ENCODE peak calls at places on chromosomes 13 and 19, in five cellular contexts. T, Z, Y, B and C are unnamed samples. For H3K27me3, the result is how much of the 10 kb centered on the place peaks cover.

GRCh38 chr19:55695511-55696290 is 20.7 kb downstream of the EPN1 start:
- DNase-seq in T (no peak), Z (no peak), Y (no peak), B (no peak), C (no peak)

GRCh38 chr13:94065741-94066140 is 413.7 kb downstream of the DCT start:
- DNase-seq in T (no peak), Z (no peak), Y (no peak), B (no peak), C (peak)

GRCh38 chr19:29485293-29485692 is 40.5 kb upstream of the VSTM2B start:
- DNase-seq in T (no peak), Z (no peak), Y (no peak), B (no peak), C (no peak)

GRCh38 chr19:27796073-27796472 is 1416.9 kb downstream of the UQCRFS1 start:
- DNase-seq in T (no peak), Z (no peak), Y (no peak), B (no peak), C (no peak)

GRCh38 chr13:113811081-113811928 is 52.3 kb downstream of the TMEM255B start:
- DNase-seq in T (no peak), Z (no peak), Y (no peak), B (no peak), C (no peak)

GRCh38 chr19:55118401-55118991 is 1.1 kb upstream of the PPP1R12C start:
- DNase-seq in T (peak), Z (no peak), Y (peak), B (no peak), C (no peak)

GRCh38 chr19:43777163-43777700 is 3.5 kb downstream of the KCNN4 start:
- DNase-seq in T (peak), Z (no peak), Y (peak), B (no peak), C (peak)

GRCh38 chr19:1247747-1248453 is 483 bp upstream of the MIDN start:
- DNase-seq in T (no peak), Z (peak), Y (peak), B (no peak), C (peak)

GRCh38 chr19:39352549-39353285 is 10.5 kb downstream of the SAMD4B start:
- DNase-seq in T (no peak), Z (no peak), Y (no peak), B (no peak), C (no peak)

GRCh38 chr19:15299568-15300409 is 32.5 kb downstream of the BRD4 start:
- DNase-seq in T (no peak), Z (no peak), Y (no peak), B (no peak), C (no peak)

GRCh38 chr13:43374621-43375020 is 351.2 kb downstream of the DNAJC15 start:
- DNase-seq in T (no peak), Z (no peak), Y (peak), B (no peak), C (no peak)

GRCh38 chr19:45816236-45817009 is 1.3 kb upstream of the RSPH6A start:
- DNase-seq in T (no peak), Z (no peak), Y (no peak), B (no peak), C (peak)

GRCh38 chr13:41621716-41622508 is 164.6 kb downstream of the RGCC start:
- DNase-seq in T (no peak), Z (peak), Y (no peak), B (no peak), C (no peak)

GRCh38 chr13:45548281-45548680 is 67.3 kb downstream of the ERICH6B start:
- DNase-seq in T (no peak), Z (no peak), Y (no peak), B (no peak), C (no peak)
- TF ChIP-seq GABPA in T (no peak), Z (no peak), Y (no peak), B (no peak), C (no peak)

DNA sequence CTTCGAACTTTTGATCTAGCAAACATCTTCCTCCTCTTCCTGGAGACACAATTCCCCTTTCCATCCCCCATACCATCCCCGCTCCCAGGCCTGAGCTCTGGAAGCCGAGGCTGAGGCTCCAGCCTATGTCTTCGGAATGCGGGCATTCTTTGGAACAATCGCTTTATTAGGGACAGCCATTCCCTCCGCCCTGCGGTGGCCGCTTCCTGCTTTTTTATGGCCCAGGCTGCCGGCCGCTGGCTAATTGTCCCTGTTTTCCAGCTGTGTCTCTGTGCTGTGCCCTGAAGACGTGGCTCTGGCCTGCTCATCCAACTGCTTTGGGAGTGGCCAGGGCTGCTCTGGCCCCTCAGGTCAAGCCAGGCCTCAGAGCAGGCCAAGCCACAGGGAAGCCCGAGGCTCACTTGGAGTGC is 2.1 kb upstream of the CDX2 start:
- DNase-seq in T (no peak), Z (no peak), Y (no peak), B (no peak), C (peak)
- H3K27me3 ChIP-seq in T (half or more), Z (half or more), Y (half or more), B (under half), C (half or more)

DNA sequence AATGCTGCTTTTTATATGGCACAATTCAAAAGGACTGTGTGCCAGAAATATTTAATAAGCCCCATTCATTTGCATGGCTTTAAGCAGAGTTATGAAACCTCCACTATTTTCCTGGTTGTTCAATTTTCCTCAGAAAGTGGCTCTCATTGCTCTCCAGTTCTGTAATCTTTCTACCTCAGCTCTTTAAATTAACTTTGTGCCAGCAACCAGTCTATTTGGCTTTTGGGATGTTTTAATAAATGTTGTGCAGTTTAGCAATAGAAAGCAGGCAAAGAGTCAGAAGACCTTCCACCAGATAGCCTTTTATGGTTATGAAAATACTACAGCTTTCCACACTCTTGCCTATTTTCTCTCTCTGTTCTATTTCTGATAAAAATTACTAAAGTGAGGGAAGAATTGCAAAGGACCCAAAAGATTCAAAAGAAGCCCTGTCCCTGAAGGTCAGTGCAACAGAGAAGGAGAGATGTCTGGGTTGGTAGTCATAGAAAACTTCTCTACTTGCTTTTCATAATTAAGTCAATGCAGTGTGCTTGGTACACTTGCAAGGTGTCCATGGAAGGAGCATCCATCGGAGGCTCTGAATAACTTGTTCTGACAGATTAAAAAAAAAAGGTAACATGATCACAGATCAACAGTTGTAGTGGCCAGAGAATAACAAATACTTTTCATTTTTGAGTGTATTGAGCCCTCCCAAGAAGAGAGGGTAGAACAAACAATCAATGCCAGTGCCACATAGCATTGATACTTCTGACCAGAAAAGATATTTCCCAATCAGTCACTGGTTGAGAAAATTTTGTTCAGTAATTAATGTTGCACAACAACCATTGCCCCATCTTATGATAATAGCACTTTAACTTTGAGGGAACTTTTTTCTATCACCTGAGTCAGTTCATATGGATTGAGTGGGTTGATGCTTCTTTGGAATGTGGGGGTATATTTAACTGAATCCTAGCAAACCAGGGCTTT is 48.4 kb upstream of the SPRY2 start:
- DNase-seq in T (no peak), Z (no peak), Y (no peak), B (no peak), C (no peak)
- TF ChIP-seq REST in T (no peak), Z (no peak), Y (no peak), B (no peak), C (no peak)

GRCh38 chr19:56958428-56958827 is 117.9 kb upstream of the PEG3 start:
- DNase-seq in T (no peak), Z (no peak), Y (no peak), B (no peak), C (no peak)
- TF ChIP-seq GABPA in T (no peak), Z (no peak), Y (no peak), B (no peak), C (no peak)

GRCh38 chr19:19545128-19545591 is 7.1 kb downstream of the CILP2 start:
- DNase-seq in T (no peak), Z (no peak), Y (no peak), B (no peak), C (no peak)
- H3K27me3 ChIP-seq in T (under half), Z (under half), Y (under half), B (under half), C (under half)

GRCh38 chr19:16369664-16370576 is 45.3 kb downstream of the KLF2 start:
- DNase-seq in T (no peak), Z (no peak), Y (no peak), B (no peak), C (no peak)

GRCh38 chr19:16370671-16371391 is 46.2 kb downstream of the KLF2 start:
- DNase-seq in T (no peak), Z (no peak), Y (no peak), B (no peak), C (no peak)

GRCh38 chr19:16372065-16372915 is 47.7 kb downstream of the KLF2 start:
- DNase-seq in T (no peak), Z (no peak), Y (no peak), B (no peak), C (no peak)

GRCh38 chr19:16373079-16373478 is 48.5 kb downstream of the KLF2 start:
- DNase-seq in T (no peak), Z (no peak), Y (no peak), B (no peak), C (no peak)

DNA sequence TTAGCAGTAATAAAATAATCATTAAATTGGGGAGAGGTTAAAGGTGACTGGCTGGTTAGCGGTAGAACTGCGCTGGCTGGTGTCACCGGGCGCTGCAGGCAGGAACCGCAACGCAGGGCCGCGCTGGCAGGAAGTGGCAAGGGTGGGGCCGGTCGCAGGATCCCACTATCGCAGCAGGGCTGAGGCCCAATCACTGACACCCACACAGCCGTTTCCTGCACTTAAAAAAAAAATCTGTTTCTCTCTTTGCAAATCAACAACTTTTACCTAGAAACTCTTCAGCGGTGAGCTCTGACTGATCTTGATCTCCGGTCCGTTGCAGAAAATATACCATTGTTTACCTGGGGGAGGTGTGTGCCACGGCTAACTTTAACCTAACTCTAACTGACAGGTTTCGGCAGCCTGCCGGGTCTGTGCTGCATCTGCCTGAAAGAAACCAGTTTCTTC is 46.9 kb downstream of the KLF2 start:
- DNase-seq in T (peak), Z (no peak), Y (peak), B (peak), C (no peak)
- TF ChIP-seq REST in T (no peak), Z (no peak), Y (no peak), B (no peak), C (no peak)